ENCODE peak calls at places on chromosomes 12 and 14, in five cellular contexts. Q is iPS DF 6.9; I is T-helper 1 cell; B is AG09319; N is activated naive CD4-positive, alpha-beta T cell treated with Interleukin-2 at 50 U/mL for 16 hours. G is an unnamed sample.

GRCh38 chr14:23042162-23042965 is at the start of gene PSMB11:
- DNase-seq in Q (no peak), I (no peak), B (no peak), N (no peak), G (no peak)

GRCh38 chr14:72645706-72646105 is 248.2 kb downstream of the DPF3 start:
- DNase-seq in Q (no peak), I (no peak), B (no peak), N (no peak), G (no peak)

GRCh38 chr14:102805941-102806340 is 28.7 kb downstream of the TRAF3 start:
- DNase-seq in Q (no peak), I (no peak), B (no peak), N (no peak), G (no peak)

GRCh38 chr12:114903394-114903748 is 219.4 kb upstream of the TBX3 start:
- DNase-seq in Q (no peak), I (no peak), B (no peak), N (no peak), G (no peak)

GRCh38 chr12:31578632-31579031 is 12.3 kb downstream of the DENND5B start:
- DNase-seq in Q (no peak), I (no peak), B (no peak), N (no peak), G (no peak)

GRCh38 chr12:56894698-56895368 is 39.4 kb downstream of the SDR9C7 start:
- DNase-seq in Q (no peak), I (no peak), B (no peak), N (no peak), G (no peak)

GRCh38 chr14:31489680-31490079 is 1.8 kb upstream of the GPR33 start:
- DNase-seq in Q (no peak), I (no peak), B (no peak), N (no peak), G (no peak)

GRCh38 chr12:81128930-81129554 is 51.2 kb downstream of the ACSS3 start:
- DNase-seq in Q (peak), I (no peak), B (peak), N (no peak), G (no peak)

GRCh38 chr12:108823804-108824203 is 33.6 kb downstream of the SSH1 start:
- DNase-seq in Q (no peak), I (no peak), B (no peak), N (no peak), G (no peak)

GRCh38 chr12:19694627-19695026 is 255.3 kb downstream of the AEBP2 start:
- DNase-seq in Q (no peak), I (no peak), B (no peak), N (no peak), G (no peak)

GRCh38 chr14:43119672-43120071 is 1387.4 kb downstream of the FSCB start:
- DNase-seq in Q (no peak), I (no peak), B (no peak), N (no peak), G (no peak)

GRCh38 chr12:6476496-6476895 is 6.0 kb upstream of the VAMP1 start:
- DNase-seq in Q (no peak), I (no peak), B (peak), N (no peak), G (no peak)

GRCh38 chr14:64645220-64645891 is 58.9 kb upstream of the PLEKHG3 start:
- DNase-seq in Q (peak), I (no peak), B (peak), N (no peak), G (no peak)

GRCh38 chr12:110042260-110042659 is 6.1 kb downstream of the C12orf76 start:
- DNase-seq in Q (no peak), I (no peak), B (no peak), N (no peak), G (no peak)

GRCh38 chr14:101547961-101548669 is 13.2 kb upstream of the DIO3 start:
- DNase-seq in Q (no peak), I (no peak), B (no peak), N (no peak), G (no peak)

GRCh38 chr14:23925523-23926075 is 28.0 kb upstream of the DHRS4 start:
- DNase-seq in Q (no peak), I (no peak), B (no peak), N (no peak), G (no peak)

GRCh38 chr12:110531741-110532333 is 29.7 kb downstream of the RAD9B start:
- DNase-seq in Q (no peak), I (no peak), B (no peak), N (no peak), G (no peak)

GRCh38 chr14:35339761-35340406 is 47.7 kb downstream of the PSMA6 start:
- DNase-seq in Q (no peak), I (no peak), B (no peak), N (no peak), G (no peak)

GRCh38 chr12:50604640-50604920 is 99.8 kb downstream of the DIP2B start:
- DNase-seq in Q (no peak), I (no peak), B (no peak), N (no peak), G (no peak)

GRCh38 chr12:77923882-77924281 is 93.2 kb downstream of the NAV3 start:
- DNase-seq in Q (no peak), I (no peak), B (no peak), N (no peak), G (no peak)

GRCh38 chr12:52847335-52848102 is 1.3 kb downstream of the KRT78 start:
- DNase-seq in Q (no peak), I (no peak), B (no peak), N (no peak), G (no peak)

GRCh38 chr12:92539966-92540791 is 162.6 kb upstream of the PLEKHG7 start:
- DNase-seq in Q (no peak), I (no peak), B (no peak), N (no peak), G (no peak)

GRCh38 chr14:49512147-49512551 is 74.0 kb downstream of the RPS29 start:
- DNase-seq in Q (no peak), I (no peak), B (peak), N (no peak), G (no peak)

GRCh38 chr14:77554816-77555599 is 56.4 kb upstream of the ISM2 start:
- DNase-seq in Q (no peak), I (no peak), B (no peak), N (no peak), G (no peak)

GRCh38 chr14:91241848-91242247 is 2.7 kb downstream of the GPR68 start:
- DNase-seq in Q (no peak), I (no peak), B (no peak), N (no peak), G (no peak)